ENCODE peak calls at places on chromosomes 11 and 22, in six cellular contexts. N is HCT116, W is H1, U is HepG2, A is GM12878, Y is K562. I is an unnamed sample. For H3K4me1, the result is how much of the 10 kb centered on the place peaks cover.

GRCh38 chr11:48093795-48094642 is 113.7 kb downstream of the PTPRJ start:
- DNase-seq in N (no peak), W (peak), U (peak), A (no peak), Y (no peak), I (no peak)

GRCh38 chr11:75028321-75029097 is 39.8 kb downstream of the NEU3 start:
- DNase-seq in N (no peak), W (peak), U (no peak), A (no peak), Y (no peak), I (no peak)

GRCh38 chr11:66915046-66915832 is 42.9 kb downstream of the PC start:
- DNase-seq in N (no peak), W (no peak), U (no peak), A (no peak), Y (peak), I (no peak)

GRCh38 chr11:92424281-92424680 is 199.7 kb downstream of the FAT3 start:
- DNase-seq in N (no peak), W (no peak), U (no peak), A (no peak), Y (no peak), I (no peak)

GRCh38 chr11:123439616-123440015 is 9.5 kb downstream of the GRAMD1B start:
- DNase-seq in N (no peak), W (no peak), U (no peak), A (no peak), Y (no peak), I (no peak)

GRCh38 chr11:130932086-130932712 is 15.9 kb upstream of the SNX19 start:
- DNase-seq in N (no peak), W (no peak), U (no peak), A (no peak), Y (no peak), I (no peak)

GRCh38 chr11:34613015-34613414 is 7.9 kb upstream of the EHF start:
- DNase-seq in N (no peak), W (no peak), U (no peak), A (no peak), Y (no peak), I (no peak)

GRCh38 chr11:116517584-116517983 is 255.2 kb downstream of the BUD13 start:
- DNase-seq in N (no peak), W (no peak), U (no peak), A (no peak), Y (no peak), I (no peak)

GRCh38 chr22:38700271-38700788 is 413 bp downstream of the JOSD1 start:
- DNase-seq in N (no peak), W (no peak), U (peak), A (no peak), Y (peak), I (no peak)

GRCh38 chr11:115290479-115291390 is 213.5 kb downstream of the CADM1 start:
- DNase-seq in N (no peak), W (no peak), U (no peak), A (no peak), Y (no peak), I (no peak)

GRCh38 chr11:71212871-71213559 is 39.4 kb downstream of the SHANK2 start:
- DNase-seq in N (no peak), W (no peak), U (no peak), A (no peak), Y (no peak), I (no peak)

GRCh38 chr11:122173074-122173450 is 57.0 kb upstream of the BLID start:
- DNase-seq in N (no peak), W (no peak), U (no peak), A (no peak), Y (no peak), I (no peak)

GRCh38 chr11:47376543-47377371 is 1.6 kb downstream of the SPI1 start:
- DNase-seq in N (no peak), W (no peak), U (no peak), A (no peak), Y (peak), I (no peak)

GRCh38 chr22:38830845-38831108 is 13.1 kb downstream of the NPTXR start:
- DNase-seq in N (no peak), W (no peak), U (no peak), A (no peak), Y (no peak), I (no peak)

GRCh38 chr11:120062561-120062930 is 75.4 kb downstream of the TRIM29 start:
- DNase-seq in N (no peak), W (peak), U (no peak), A (no peak), Y (no peak), I (no peak)

GRCh38 chr22:19718255-19719054 is 4.2 kb downstream of the SEPTIN5 start:
- DNase-seq in N (no peak), W (no peak), U (no peak), A (no peak), Y (peak), I (no peak)

GRCh38 chr11:121048464-121049233 is 24.7 kb downstream of the TBCEL start:
- DNase-seq in N (no peak), W (no peak), U (no peak), A (no peak), Y (no peak), I (no peak)

GRCh38 chr11:67354314-67355022 is 1.1 kb upstream of the POLD4 start:
- DNase-seq in N (peak), W (no peak), U (peak), A (no peak), Y (peak), I (no peak)

DNA sequence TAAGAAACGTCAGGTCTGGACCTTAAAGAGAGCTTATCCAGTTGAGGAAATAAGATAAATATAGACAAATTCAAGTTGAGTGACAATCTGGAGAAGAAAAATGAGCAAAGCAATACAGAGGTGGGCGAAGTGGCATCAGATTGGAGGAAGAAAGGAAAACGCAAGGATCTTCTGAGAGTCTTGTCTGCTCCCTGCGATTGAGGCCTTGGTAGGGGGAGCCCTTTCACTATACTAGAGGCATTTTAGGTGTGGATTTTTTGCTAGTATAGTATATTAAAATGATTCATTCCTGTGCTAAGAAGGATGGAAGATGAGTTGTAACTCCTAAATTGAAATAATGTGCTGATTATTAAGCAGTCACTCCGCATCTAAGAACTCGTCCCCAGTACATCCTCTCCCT is 8.1 kb downstream of the NUP50 start:
- DNase-seq in N (no peak), W (no peak), U (no peak), A (no peak), Y (no peak), I (no peak)
- H3K4me1 ChIP-seq in N (under half), W (under half), U (under half), A (under half), Y (under half), I (under half)

GRCh38 chr11:111077938-111078337 is 167.6 kb upstream of the POU2AF2 start:
- DNase-seq in N (no peak), W (no peak), U (no peak), A (no peak), Y (no peak), I (no peak)
- TF ChIP-seq ZNF274 in N (no peak), W (no peak), U (no peak), A (no peak), Y (no peak), I (no peak)

GRCh38 chr11:73379189-73379880 is 3.1 kb downstream of the RELT start:
- DNase-seq in N (no peak), W (no peak), U (no peak), A (no peak), Y (peak), I (no peak)

GRCh38 chr11:73382183-73382582 is 6.0 kb downstream of the RELT start:
- DNase-seq in N (no peak), W (no peak), U (no peak), A (no peak), Y (no peak), I (no peak)

GRCh38 chr11:73381589-73381988 is 5.4 kb downstream of the RELT start:
- DNase-seq in N (no peak), W (no peak), U (no peak), A (no peak), Y (no peak), I (no peak)

GRCh38 chr11:73380321-73380720 is 4.1 kb downstream of the RELT start:
- DNase-seq in N (no peak), W (no peak), U (no peak), A (no peak), Y (no peak), I (no peak)

GRCh38 chr11:73380897-73381410 is 4.8 kb downstream of the RELT start:
- DNase-seq in N (no peak), W (no peak), U (no peak), A (no peak), Y (no peak), I (no peak)
- H3K4me1 ChIP-seq in N (under half), W (under half), U (under half), A (half or more), Y (half or more), I (half or more)

GRCh38 chr22:45468872-45469572 is 33.7 kb upstream of the FBLN1 start:
- DNase-seq in N (no peak), W (no peak), U (no peak), A (no peak), Y (no peak), I (no peak)
- TF ChIP-seq ZNF274 in N (no peak), W (no peak), U (no peak), A (no peak), Y (no peak), I (no peak)

DNA sequence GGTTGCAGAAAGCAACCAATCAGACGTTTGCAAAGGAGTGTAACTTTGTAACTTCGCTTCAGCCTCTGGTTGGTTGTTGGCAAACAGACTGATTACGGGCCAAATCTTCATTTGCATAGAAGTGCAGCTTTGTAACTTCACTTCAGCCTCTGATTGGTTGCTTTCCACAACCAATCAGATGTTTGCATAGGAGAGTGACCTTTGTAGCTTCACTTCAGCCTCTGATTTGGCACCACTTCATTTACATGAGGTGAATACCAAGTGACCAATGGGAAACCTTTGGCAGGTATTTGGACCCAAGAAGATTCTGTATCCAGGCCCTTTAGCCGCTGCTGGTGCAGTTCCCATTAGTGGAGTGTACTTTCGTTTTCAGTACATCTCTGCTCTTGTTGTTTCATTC is 16.0 kb downstream of the USP47 start:
- DNase-seq in N (no peak), W (no peak), U (peak), A (no peak), Y (no peak), I (no peak)
- H3K4me1 ChIP-seq in N (under half), W (under half), U (under half), A (under half), Y (under half), I (under half)

DNA sequence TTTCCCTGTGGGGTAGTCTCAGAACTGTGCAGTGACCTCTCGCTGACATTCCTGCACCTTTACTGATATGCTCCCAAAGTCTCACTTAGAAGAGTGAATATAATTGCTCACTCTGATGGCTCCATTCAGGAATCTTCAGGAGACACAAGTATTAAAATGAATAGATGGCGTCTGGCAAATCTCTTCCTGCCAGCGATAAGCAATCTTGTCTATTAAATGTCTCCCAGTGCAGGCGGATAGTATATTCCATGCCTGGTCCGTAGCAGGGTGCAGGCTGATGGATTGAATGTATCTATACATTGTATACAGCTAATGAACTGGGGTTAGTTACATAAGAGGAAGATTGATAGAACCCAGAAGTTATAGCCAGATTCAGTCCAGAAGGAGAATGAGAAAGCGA is 575.3 kb downstream of the NTM start:
- DNase-seq in N (no peak), W (no peak), U (no peak), A (no peak), Y (no peak), I (no peak)
- TF ChIP-seq ZNF274 in N (no peak), W (no peak), U (no peak), A (no peak), Y (no peak), I (no peak)

GRCh38 chr22:45683248-45683647 is 11.6 kb downstream of the ATXN10 start:
- DNase-seq in N (no peak), W (no peak), U (no peak), A (no peak), Y (no peak), I (no peak)
- H3K4me1 ChIP-seq in N (under half), W (under half), U (under half), A (half or more), Y (under half), I (under half)

GRCh38 chr22:36875741-36876140 is 14.9 kb downstream of the NCF4 start:
- DNase-seq in N (no peak), W (no peak), U (no peak), A (no peak), Y (no peak), I (no peak)
- TF ChIP-seq ZNF274 in N (no peak), W (no peak), U (no peak), A (no peak), Y (no peak), I (no peak)

DNA sequence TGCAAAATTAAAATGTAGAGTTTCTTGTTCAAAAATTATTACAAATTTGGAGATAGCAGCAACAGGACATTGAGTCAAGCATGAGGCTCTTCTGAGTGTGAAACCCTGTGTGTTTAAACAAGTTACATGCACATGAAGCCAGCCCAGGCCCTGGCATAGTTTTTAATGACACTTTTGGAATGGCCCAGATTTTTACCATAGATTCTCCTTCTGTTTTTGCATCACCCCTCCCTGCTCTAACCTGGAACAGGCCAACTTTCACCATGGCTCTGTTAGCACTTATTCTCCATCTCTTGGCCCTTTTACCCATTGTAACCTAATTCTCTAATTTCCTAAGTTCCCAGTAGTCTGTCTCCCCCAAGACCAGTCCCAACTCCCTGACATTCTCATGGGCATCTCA is 63.1 kb upstream of the PRSS23 start:
- DNase-seq in N (no peak), W (no peak), U (no peak), A (no peak), Y (no peak), I (no peak)
- H3K4me1 ChIP-seq in N (under half), W (under half), U (under half), A (under half), Y (under half), I (under half)

GRCh38 chr22:24548812-24549211 is 6.1 kb downstream of the GUCD1 start:
- DNase-seq in N (no peak), W (no peak), U (no peak), A (no peak), Y (no peak), I (no peak)
- TF ChIP-seq ZNF274 in N (no peak), W (no peak), U (no peak), A (no peak), Y (no peak), I (no peak)

I was measured in NT2/D1.